ENCODE peak calls at places on chromosomes 3 and 15, in four cellular contexts. C is left ventricle myocardium inferior; T is CD8-positive, alpha-beta T cell; P is GM23338. Y is an unnamed sample.

GRCh38 chr3:89145995-89146394 is 38.6 kb downstream of the EPHA3 start:
- DNase-seq in C (no peak), T (no peak), P (no peak), Y (no peak)

GRCh38 chr15:97684249-97684648 is 276.3 kb upstream of the ARRDC4 start:
- DNase-seq in C (no peak), T (no peak), P (no peak), Y (no peak)

GRCh38 chr3:192915306-192915705 is 2.4 kb downstream of the MB21D2 start:
- DNase-seq in C (no peak), T (no peak), P (peak), Y (no peak)

GRCh38 chr3:169610888-169611291 is 52.6 kb downstream of the MECOM start:
- DNase-seq in C (no peak), T (no peak), P (no peak), Y (no peak)

GRCh38 chr15:63122002-63122893 is 587 bp downstream of the LACTB start:
- DNase-seq in C (peak), T (peak), P (peak), Y (peak)

GRCh38 chr3:46908986-46909534 is 31.5 kb downstream of the PTH1R start:
- DNase-seq in C (no peak), T (no peak), P (no peak), Y (no peak)

GRCh38 chr15:98647774-98648653 is at the start of gene IGF1R:
- DNase-seq in C (peak), T (peak), P (peak), Y (no peak)

GRCh38 chr3:195249858-195250464 is 21.0 kb downstream of the XXYLT1 start:
- DNase-seq in C (no peak), T (no peak), P (no peak), Y (no peak)

GRCh38 chr15:57237282-57237642 is 139.0 kb upstream of the CGNL1 start:
- DNase-seq in C (no peak), T (no peak), P (peak), Y (no peak)

GRCh38 chr15:39468341-39468740 is 112.5 kb upstream of the THBS1 start:
- DNase-seq in C (no peak), T (no peak), P (no peak), Y (no peak)

GRCh38 chr15:48076454-48076853 is 44.3 kb upstream of the SLC24A5 start:
- DNase-seq in C (no peak), T (no peak), P (no peak), Y (no peak)

GRCh38 chr3:184375747-184376495 is 2.1 kb downstream of the THPO start:
- DNase-seq in C (no peak), T (no peak), P (peak), Y (no peak)

GRCh38 chr3:184378650-184379374 is 805 bp upstream of the THPO start:
- DNase-seq in C (no peak), T (no peak), P (no peak), Y (no peak)

GRCh38 chr3:184379375-184380209 is at the start of gene CHRD:
- DNase-seq in C (peak), T (no peak), P (no peak), Y (no peak)

GRCh38 chr3:184377374-184377773 is 633 bp downstream of the THPO start:
- DNase-seq in C (no peak), T (no peak), P (no peak), Y (no peak)

GRCh38 chr3:184377882-184378445 is at the start of gene THPO:
- DNase-seq in C (no peak), T (no peak), P (peak), Y (no peak)
- H3K4me3 ChIP-seq in C (peak), T (no peak), P (peak), Y (no peak)

DNA sequence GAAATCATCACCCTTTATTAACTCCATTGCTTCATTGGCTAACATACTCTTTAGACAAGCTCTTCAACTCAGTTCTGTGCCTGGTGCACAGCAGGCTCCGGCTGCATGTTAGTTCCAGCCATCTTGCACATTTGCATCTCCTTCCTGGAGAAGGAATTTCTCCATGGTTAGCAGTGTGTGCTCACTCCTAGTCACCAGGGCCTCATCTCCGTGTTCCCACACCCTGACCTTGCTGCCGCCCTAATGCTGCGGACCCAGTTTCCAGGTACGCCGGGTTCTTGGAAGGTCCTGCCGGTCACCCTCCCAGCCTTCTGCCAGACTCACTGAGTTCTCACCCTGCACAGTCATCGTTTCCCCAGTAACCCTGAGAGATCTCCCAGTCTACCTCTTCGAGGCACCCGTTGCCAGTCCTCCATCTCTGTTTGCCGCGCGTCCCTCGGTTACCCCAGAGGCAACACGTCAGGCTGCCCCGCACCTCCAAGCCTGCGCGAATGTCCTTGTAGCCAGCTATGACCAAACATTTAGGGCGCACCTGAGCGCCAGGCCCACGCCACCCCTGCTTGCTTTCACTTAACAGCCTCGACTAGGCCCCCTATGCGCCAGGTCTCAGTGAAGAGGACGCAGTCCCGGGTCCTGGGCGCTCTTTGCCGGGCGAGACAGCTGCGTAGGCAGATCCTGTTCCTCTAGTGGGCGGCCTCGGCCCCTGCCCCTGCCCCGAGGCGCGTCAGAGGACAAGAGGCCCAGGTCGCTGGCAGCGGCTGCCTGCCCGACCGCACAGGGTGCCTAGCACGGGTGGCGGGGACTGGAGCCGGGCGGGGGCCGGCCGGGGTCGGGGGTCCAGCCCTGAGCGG is 744 bp upstream of the ZNF592 start:
- DNase-seq in C (peak), T (peak), P (peak), Y (no peak)
- TF ChIP-seq CTCF in C (no peak), T (no peak), P (no peak), Y (peak)

GRCh38 chr3:120350431-120350941 is 1.3 kb upstream of the LRRC58 start:
- DNase-seq in C (no peak), T (no peak), P (peak), Y (no peak)
- H3K4me3 ChIP-seq in C (peak), T (no peak), P (no peak), Y (no peak)

DNA sequence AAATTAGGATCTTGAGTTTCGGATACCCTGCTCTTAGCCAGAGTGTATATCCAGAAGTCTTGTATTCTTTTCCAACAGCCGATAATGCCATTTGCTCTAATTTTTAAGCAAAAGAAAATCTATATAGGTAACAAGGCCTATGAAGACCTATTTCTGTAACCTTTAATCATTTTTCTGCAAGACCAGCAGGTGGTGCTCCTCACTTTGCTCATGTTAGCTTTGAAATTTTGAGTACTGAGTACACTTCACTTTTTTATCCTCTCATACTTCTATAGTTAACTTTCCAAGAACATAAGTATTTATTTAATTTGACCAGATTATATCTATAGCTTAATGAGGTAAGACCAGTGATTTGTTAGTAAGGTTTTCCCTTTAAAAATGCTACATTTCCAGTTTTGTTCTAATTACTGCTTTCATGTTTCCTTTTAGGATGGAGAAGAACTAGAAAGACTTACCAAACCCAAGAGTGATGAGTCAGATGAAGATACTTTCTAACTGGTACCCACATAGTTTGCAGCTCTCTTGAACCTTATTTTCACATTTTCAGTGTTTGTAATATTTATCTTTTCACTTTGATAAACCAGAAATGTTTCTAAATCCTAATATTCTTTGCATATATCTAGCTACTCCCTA is 20.5 kb downstream of the SLC35A5 start:
- DNase-seq in C (no peak), T (peak), P (peak), Y (no peak)
- TF ChIP-seq CTCF in C (peak), T (peak), P (peak), Y (peak)

GRCh38 chr15:53534105-53534839 is 225.2 kb downstream of the WDR72 start:
- DNase-seq in C (no peak), T (no peak), P (no peak), Y (no peak)

GRCh38 chr15:53536479-53537120 is 222.9 kb downstream of the WDR72 start:
- DNase-seq in C (no peak), T (no peak), P (no peak), Y (no peak)

GRCh38 chr15:53535886-53536285 is 223.6 kb downstream of the WDR72 start:
- DNase-seq in C (no peak), T (no peak), P (no peak), Y (no peak)

GRCh38 chr15:53539878-53540277 is 219.6 kb downstream of the WDR72 start:
- DNase-seq in C (no peak), T (no peak), P (no peak), Y (no peak)
- H3K4me3 ChIP-seq in C (no peak), T (no peak), P (no peak), Y (no peak)

GRCh38 chr3:56303508-56303907 is 164.8 kb downstream of the ERC2 start:
- DNase-seq in C (no peak), T (no peak), P (peak), Y (peak)
- TF ChIP-seq CTCF in C (peak), T (peak), P (peak), Y (peak)

GRCh38 chr15:88257311-88257901 is 867 bp upstream of the NTRK3 start:
- DNase-seq in C (no peak), T (no peak), P (peak), Y (no peak)
- H3K4me3 ChIP-seq in C (peak), T (no peak), P (peak), Y (no peak)

Y was measured in GM12864.